ENCODE peak calls at places on chromosomes 16 and 17, in four cellular contexts. T is IMR-90, B is K562, O is GM12878. Y is an unnamed sample.

GRCh38 chr17:17809527-17810373 is 27.0 kb downstream of the SREBF1 start:
- DNase-seq in T (no peak), B (no peak), O (no peak), Y (no peak)

GRCh38 chr16:72985148-72985882 is 62.6 kb downstream of the ZFHX3 start:
- DNase-seq in T (peak; percentile 48), B (no peak), O (no peak), Y (no peak)

GRCh38 chr16:48745541-48745940 is 135.6 kb upstream of the N4BP1 start:
- DNase-seq in T (no peak), B (no peak), O (no peak), Y (no peak)

GRCh38 chr16:87608400-87608985 is 6.2 kb downstream of the JPH3 start:
- DNase-seq in T (peak; percentile 52), B (peak; percentile 79), O (no peak), Y (no peak)

GRCh38 chr16:15949210-15950166 is at the start of gene ABCC1:
- DNase-seq in T (no peak), B (peak; percentile 87), O (no peak), Y (peak; percentile 63)

GRCh38 chr16:88744839-88745521 is 38.7 kb downstream of the CTU2 start:
- DNase-seq in T (no peak), B (no peak), O (no peak), Y (no peak)

GRCh38 chr16:66741131-66741900 is 10.1 kb downstream of the DYNC1LI2 start:
- DNase-seq in T (peak; percentile 88), B (peak; percentile 35), O (no peak), Y (peak; percentile 77)

GRCh38 chr17:69042308-69042707 is 18.4 kb downstream of the ABCA9 start:
- DNase-seq in T (no peak), B (no peak), O (no peak), Y (no peak)

GRCh38 chr17:751269-752001 is 629 bp downstream of the GEMIN4 start:
- DNase-seq in T (peak; percentile 45), B (peak; percentile 23), O (no peak), Y (peak; percentile 58)

GRCh38 chr17:78307887-78308633 is 51.8 kb downstream of the SOCS3 start:
- DNase-seq in T (no peak), B (peak; percentile 35), O (no peak), Y (no peak)

DNA sequence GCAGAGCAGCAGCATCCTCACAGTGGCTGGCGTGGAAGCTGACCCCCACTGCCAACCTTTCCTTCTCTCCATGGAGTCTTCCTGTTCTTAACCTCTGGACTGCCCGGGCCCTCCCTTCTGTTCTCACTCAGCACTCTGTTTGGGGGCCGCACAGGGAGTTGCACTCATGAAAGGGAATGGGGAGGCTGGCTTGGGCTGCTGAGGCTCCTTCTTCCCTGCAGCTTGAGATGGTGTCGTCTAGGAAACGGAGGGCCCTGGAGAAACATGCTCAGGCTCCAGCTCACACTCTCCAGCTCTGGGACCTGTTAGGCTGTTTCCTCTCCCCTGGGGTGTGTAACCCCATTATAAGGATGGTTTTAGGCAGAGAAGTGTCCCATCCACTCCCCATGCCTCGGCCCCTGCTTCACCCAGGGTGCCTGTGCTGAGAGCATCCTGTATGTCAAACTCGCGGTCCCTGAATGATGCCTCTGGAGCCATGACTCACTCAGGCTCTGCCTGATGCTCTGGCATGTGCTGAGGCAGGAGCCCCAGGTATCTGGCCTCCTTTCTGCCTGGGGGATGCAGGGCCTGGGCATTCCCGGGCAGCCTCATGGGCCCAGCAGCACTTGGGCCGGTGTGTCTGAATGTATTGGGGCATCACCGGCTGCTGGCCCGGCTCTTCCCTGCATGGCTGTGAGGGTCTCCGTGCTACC is 18.9 kb downstream of the TMEM94 start:
- DNase-seq in T (peak; percentile 38), B (no peak), O (no peak), Y (no peak)
- TF ChIP-seq BHLHE40 in T (no peak), B (no peak), O (no peak), Y (no peak)

GRCh38 chr17:38874505-38875419 is 4.9 kb downstream of the LASP1 start:
- DNase-seq in T (no peak), B (no peak), O (no peak), Y (no peak)
- TF ChIP-seq ELK1 in T (no peak), B (no peak), O (no peak), Y (no peak)

DNA sequence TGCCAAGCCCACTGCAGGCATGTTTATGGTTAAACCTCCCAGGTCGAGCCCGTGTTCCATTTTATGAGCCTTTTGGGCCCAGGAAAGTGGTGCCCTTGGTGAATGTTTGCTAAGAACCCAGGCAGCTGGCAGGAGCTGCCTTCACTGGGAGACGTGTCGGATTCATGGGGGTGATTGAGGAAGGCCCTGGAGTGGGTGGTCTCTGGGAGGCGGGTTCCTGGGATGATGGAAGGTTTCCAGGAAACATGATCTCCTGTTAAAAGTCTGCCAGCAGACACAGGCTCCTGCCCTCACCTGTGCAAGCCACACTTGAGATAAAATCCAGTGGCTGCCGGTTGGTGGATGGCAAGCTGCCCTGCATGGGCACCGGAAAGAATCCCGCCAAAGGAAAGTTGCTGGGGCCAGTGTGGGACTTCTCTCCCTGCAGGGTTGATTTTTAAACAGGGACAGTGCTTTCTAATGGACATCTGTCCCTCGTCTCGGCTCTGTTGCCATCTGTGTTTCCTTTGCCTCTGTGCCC is 189.0 kb upstream of the CIBAR2 start:
- DNase-seq in T (no peak), B (no peak), O (no peak), Y (no peak)
- TF ChIP-seq BHLHE40 in T (no peak), B (no peak), O (no peak), Y (no peak)

GRCh38 chr17:67438669-67439068 is 61.6 kb downstream of the PITPNC1 start:
- DNase-seq in T (no peak), B (no peak), O (no peak), Y (no peak)
- TF ChIP-seq ELK1 in T (no peak), B (no peak), O (no peak), Y (no peak)

GRCh38 chr16:67884-68789 is 4.3 kb downstream of the RHBDF1 start:
- DNase-seq in T (peak; percentile 49), B (no peak), O (no peak), Y (no peak)
- TF ChIP-seq BHLHE40 in T (no peak), B (no peak), O (no peak), Y (no peak)